ENCODE peak calls at places on chromosomes 11 and 22, in ten cellular contexts. I is keratinocyte, X is fibroblast of mammary gland, T is lower leg skin, G is adrenal gland, S is IMR-90, Z is brain microvascular endothelial cell, V is astrocyte of the spinal cord, Y is prostate gland, C is WERI-Rb-1. K is an unnamed sample.
A peak's percentile ranks its signal among the peaks of the same experiment; 100 is the strongest.

GRCh38 chr22:46075764-46076531 is 74.4 kb upstream of the PPARA start:
- DNase-seq in I (no peak), X (no peak), T (peak; percentile 84), G (peak; percentile 21), S (no peak), Z (no peak), V (no peak), Y (no peak), C (no peak), K (peak; percentile 70)

GRCh38 chr11:68016904-68017817 is 7.0 kb downstream of the ALDH3B1 start:
- DNase-seq in I (no peak), X (no peak), T (no peak), G (no peak), S (no peak), Z (no peak), V (no peak), Y (no peak), C (no peak), K (no peak)

GRCh38 chr22:37230673-37231405 is 13.2 kb downstream of the RAC2 start:
- DNase-seq in I (no peak), X (no peak), T (no peak), G (peak; percentile 43), S (no peak), Z (no peak), V (no peak), Y (no peak), C (no peak), K (no peak)

GRCh38 chr11:32333335-32333991 is 101.9 kb downstream of the WT1 start:
- DNase-seq in I (no peak), X (peak; percentile 48), T (peak; percentile 86), G (peak; percentile 62), S (peak; percentile 24), Z (peak; percentile 44), V (peak; percentile 45), Y (peak; percentile 51), C (no peak), K (peak; percentile 77)

GRCh38 chr11:2411446-2412305 is 11.1 kb downstream of the TSSC4 start:
- DNase-seq in I (no peak), X (no peak), T (no peak), G (no peak), S (no peak), Z (no peak), V (no peak), Y (no peak), C (no peak), K (no peak)

GRCh38 chr11:10807629-10808552 is 835 bp downstream of the EIF4G2 start:
- DNase-seq in I (no peak), X (peak; percentile 38), T (peak; percentile 94), G (peak; percentile 65), S (peak; percentile 37), Z (peak; percentile 26), V (peak; percentile 51), Y (peak; percentile 31), C (peak; percentile 28), K (peak; percentile 91)

GRCh38 chr22:44180706-44181032 is at the start of gene PARVG:
- DNase-seq in I (no peak), X (no peak), T (no peak), G (no peak), S (no peak), Z (no peak), V (no peak), Y (no peak), C (no peak), K (no peak)

GRCh38 chr11:40306938-40307548 is 1152.4 kb downstream of the LRRC4C start:
- DNase-seq in I (no peak), X (peak; percentile 65), T (no peak), G (no peak), S (peak; percentile 63), Z (peak; percentile 59), V (peak; percentile 58), Y (no peak), C (no peak), K (no peak)

GRCh38 chr11:61775606-61776554 is 16.5 kb downstream of the TMEM258 start:
- DNase-seq in I (no peak), X (no peak), T (no peak), G (no peak), S (no peak), Z (no peak), V (no peak), Y (no peak), C (no peak), K (peak; percentile 75)

GRCh38 chr11:119144825-119145476 is 3.9 kb upstream of the ABCG4 start:
- DNase-seq in I (no peak), X (peak; percentile 70), T (no peak), G (peak; percentile 65), S (peak; percentile 68), Z (peak; percentile 67), V (peak; percentile 66), Y (peak; percentile 26), C (peak; percentile 93), K (peak; percentile 76)

GRCh38 chr11:58905716-58906547 is 33.4 kb upstream of the GLYATL1 start:
- DNase-seq in I (no peak), X (peak; percentile 91), T (peak; percentile 87), G (peak; percentile 25), S (peak; percentile 91), Z (peak; percentile 89), V (peak; percentile 92), Y (peak; percentile 57), C (peak; percentile 79), K (no peak)

GRCh38 chr22:38578505-38578904 is 8.5 kb upstream of the DMC1 start:
- DNase-seq in I (no peak), X (no peak), T (no peak), G (no peak), S (no peak), Z (no peak), V (no peak), Y (no peak), C (peak; percentile 65), K (no peak)

GRCh38 chr11:129785383-129786111 is 30.1 kb upstream of the TMEM45B start:
- DNase-seq in I (no peak), X (peak; percentile 16), T (no peak), G (no peak), S (peak; percentile 1), Z (no peak), V (no peak), Y (no peak), C (no peak), K (no peak)
- TF ChIP-seq CTCF in I (peak; percentile 24), X (peak; percentile 25), T (no peak), G (no peak), S (peak; percentile 30), Z (peak; percentile 38), V (peak; percentile 21), Y (peak; percentile 35), C (no peak), K (no peak)

DNA sequence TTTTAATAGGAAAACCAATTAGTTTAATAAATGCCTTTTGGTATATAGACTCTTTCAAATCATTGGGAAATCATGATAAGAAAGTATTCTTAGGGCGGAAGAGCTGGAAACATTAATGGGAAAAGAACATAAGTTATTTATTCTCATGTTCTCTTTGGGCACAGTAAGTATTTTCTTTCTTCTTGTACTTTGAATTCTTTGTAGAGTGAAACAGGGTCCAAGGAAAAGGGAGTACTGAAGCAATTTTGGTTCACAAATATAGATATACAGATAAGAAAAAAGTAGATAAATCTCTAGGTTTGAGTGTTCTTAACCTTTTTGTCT is 123.2 kb downstream of the MICAL2 start:
- DNase-seq in I (no peak), X (no peak), T (no peak), G (no peak), S (no peak), Z (no peak), V (no peak), Y (no peak), C (no peak), K (no peak)
- H3K4me3 ChIP-seq in I (no peak overlapping the region), X (no peak overlapping the region), T (no peak overlapping the region), G (no peak overlapping the region), S (no peak overlapping the region), Z (no peak overlapping the region), V (no peak overlapping the region), Y (no peak overlapping the region), C (no peak overlapping the region), K (no peak overlapping the region)

GRCh38 chr11:102812188-102812587 is 14.2 kb upstream of the MMP1 start:
- DNase-seq in I (no peak), X (no peak), T (no peak), G (no peak), S (no peak), Z (no peak), V (no peak), Y (no peak), C (no peak), K (no peak)

GRCh38 chr11:102806296-102806695 is 8.3 kb upstream of the MMP1 start:
- DNase-seq in I (no peak), X (no peak), T (no peak), G (no peak), S (peak; percentile 50), Z (peak; percentile 41), V (peak; percentile 9), Y (no peak), C (no peak), K (no peak)

GRCh38 chr11:102810943-102811528 is 13.1 kb upstream of the MMP1 start:
- DNase-seq in I (no peak), X (peak; percentile 38), T (no peak), G (no peak), S (peak; percentile 45), Z (peak; percentile 18), V (peak; percentile 27), Y (no peak), C (no peak), K (no peak)

GRCh38 chr11:102813484-102813883 is 15.5 kb upstream of the MMP1 start:
- DNase-seq in I (no peak), X (no peak), T (no peak), G (no peak), S (no peak), Z (no peak), V (no peak), Y (no peak), C (no peak), K (no peak)

GRCh38 chr11:102807921-102808320 is 10.0 kb upstream of the MMP1 start:
- DNase-seq in I (no peak), X (peak; percentile 21), T (no peak), G (peak; percentile 16), S (peak; percentile 19), Z (peak; percentile 9), V (peak; percentile 32), Y (no peak), C (peak; percentile 31), K (no peak)
- TF ChIP-seq CTCF in I (peak; percentile 48), X (peak; percentile 32), T (no peak), G (no peak), S (peak; percentile 33), Z (peak; percentile 61), V (peak; percentile 48), Y (no peak), C (peak; percentile 45), K (no peak)

GRCh38 chr11:65829459-65829858 is 4.3 kb upstream of the SNX32 start:
- DNase-seq in I (no peak), X (no peak), T (no peak), G (no peak), S (no peak), Z (no peak), V (no peak), Y (no peak), C (no peak), K (no peak)
- H3K4me3 ChIP-seq in I (no peak overlapping the region), X (no peak overlapping the region), T (no peak overlapping the region), G (no peak overlapping the region), S (no peak overlapping the region), Z (no peak overlapping the region), V (no peak overlapping the region), Y (no peak overlapping the region), C (no peak overlapping the region), K (no peak overlapping the region)

GRCh38 chr22:26812731-26813130 is 155.3 kb downstream of the MIAT start:
- DNase-seq in I (no peak), X (peak; percentile 32), T (no peak), G (no peak), S (no peak), Z (no peak), V (no peak), Y (no peak), C (no peak), K (no peak)
- TF ChIP-seq CTCF in I (no peak), X (no peak), T (no peak), G (no peak), S (no peak), Z (no peak), V (no peak), Y (no peak), C (no peak), K (no peak)

K was measured in kidney.